ENCODE peak calls at places on chromosomes 11 and 22, in five cellular contexts. N is central memory CD4-positive, alpha-beta T cell; X is stimulated activated CD4-positive, alpha-beta T cell treated with anti-CD3 and anti-CD28 coated beads, Interleukin-1b, Interleukin-23, amount 100 ng/mL, for 4 hours; C is esophagus squamous epithelium; G is posterior cingulate gyrus. S is an unnamed sample.

GRCh38 chr11:105718641-105719040 is 108.8 kb downstream of the GRIA4 start:
- DNase-seq in G (no peak), C (no peak), N (no peak), X (no peak), S (no peak)

GRCh38 chr11:72808415-72808814 is 5.8 kb upstream of the ATG16L2 start:
- DNase-seq in X (no peak), N (no peak), C (no peak), G (no peak), S (no peak)

GRCh38 chr22:32602154-32602553 is 127.5 kb downstream of the FBXO7 start:
- DNase-seq in N (no peak), X (no peak), G (no peak), C (no peak), S (no peak)

GRCh38 chr11:6616596-6617250 is 2.5 kb downstream of the TPP1 start:
- DNase-seq in C (no peak), X (no peak), N (no peak), G (no peak), S (no peak)

GRCh38 chr22:42320463-42321416 is 50.3 kb upstream of the TCF20 start:
- DNase-seq in C (no peak), G (no peak), N (no peak), X (no peak), S (no peak)

GRCh38 chr11:19715373-19715772 is 2.7 kb downstream of the NAV2 start:
- DNase-seq in N (no peak), G (no peak), C (no peak), X (no peak), S (no peak)

GRCh38 chr11:106047636-106048035 is 25.6 kb upstream of the MSANTD4 start:
- DNase-seq in N (no peak), C (no peak), G (no peak), X (no peak), S (no peak)

GRCh38 chr11:79439430-79439892 is 1.4 kb downstream of the TENM4 start:
- DNase-seq in C (no peak), G (peak), N (no peak), X (no peak), S (no peak)

GRCh38 chr11:86524603-86525352 is 147.6 kb downstream of the ME3 start:
- DNase-seq in C (no peak), N (no peak), X (no peak), G (no peak), S (no peak)

GRCh38 chr11:68990995-68991780 is 10.4 kb upstream of the MRGPRD start:
- DNase-seq in X (no peak), N (no peak), C (no peak), G (no peak), S (no peak)

GRCh38 chr11:118609380-118610219 is 2.2 kb downstream of the PHLDB1 start:
- DNase-seq in C (no peak), G (peak), N (peak), X (no peak), S (no peak)

GRCh38 chr11:124194696-124195418 is 11.7 kb downstream of the OR10D3 start:
- DNase-seq in X (peak), C (no peak), G (no peak), N (no peak), S (no peak)

GRCh38 chr11:106379712-106380111 is 302.2 kb downstream of the AASDHPPT start:
- DNase-seq in X (no peak), C (no peak), G (no peak), N (no peak), S (no peak)

GRCh38 chr22:49737101-49737551 is 90.5 kb downstream of the BRD1 start:
- DNase-seq in X (no peak), C (no peak), N (no peak), G (no peak), S (no peak)

GRCh38 chr11:127037001-127037400 is 36.4 kb upstream of the KIRREL3 start:
- DNase-seq in X (no peak), N (no peak), C (no peak), G (no peak), S (no peak)

GRCh38 chr11:57330029-57330428 is 5.3 kb upstream of the TNKS1BP1 start:
- DNase-seq in C (no peak), N (no peak), X (no peak), G (no peak), S (no peak)

GRCh38 chr11:72781063-72781312 is 12.9 kb downstream of the STARD10 start:
- DNase-seq in C (no peak), G (no peak), N (no peak), X (no peak), S (no peak)

GRCh38 chr11:62394825-62395538 is 23.9 kb upstream of the SCGB1A1 start:
- DNase-seq in G (peak), N (peak), X (peak), C (no peak), S (peak)

GRCh38 chr11:45928535-45929215 is 6.2 kb downstream of the LARGE2 start:
- DNase-seq in C (no peak), G (no peak), N (no peak), X (no peak), S (no peak)

GRCh38 chr11:28457481-28458145 is 349.4 kb downstream of the METTL15 start:
- DNase-seq in G (no peak), X (no peak), N (no peak), C (no peak), S (no peak)

GRCh38 chr22:31253949-31254348 is 38.3 kb downstream of the PIK3IP1 start:
- DNase-seq in N (no peak), X (no peak), C (no peak), G (no peak), S (no peak)

GRCh38 chr22:46984751-46985506 is 222.5 kb downstream of the TBC1D22A start:
- DNase-seq in C (no peak), N (no peak), G (no peak), X (no peak), S (peak)

GRCh38 chr11:69513196-69513595 is 31.7 kb downstream of the LINC01488 start:
- DNase-seq in X (no peak), G (no peak), N (no peak), C (no peak), S (no peak)

GRCh38 chr22:36887164-36887563 is 26.3 kb upstream of the CSF2RB start:
- DNase-seq in C (no peak), G (no peak), X (no peak), N (peak), S (no peak)

GRCh38 chr11:118883368-118884071 is at the start of gene CXCR5:
- DNase-seq in C (no peak), G (no peak), X (no peak), N (peak), S (no peak)

GRCh38 chr11:35667257-35667656 is 4.7 kb downstream of the TRIM44 start:
- DNase-seq in G (no peak), X (no peak), N (no peak), C (no peak), S (no peak)

GRCh38 chr11:131750152-131750551 is 379.7 kb downstream of the NTM start:
- DNase-seq in X (no peak), G (no peak), C (no peak), N (no peak), S (no peak)

GRCh38 chr22:49600891-49601431 is 226.7 kb downstream of the BRD1 start:
- DNase-seq in N (no peak), C (no peak), G (no peak), X (no peak), S (no peak)

GRCh38 chr11:131703311-131703710 is 332.9 kb downstream of the NTM start:
- DNase-seq in N (no peak), G (no peak), X (no peak), C (no peak), S (no peak)

GRCh38 chr22:32564170-32565001 is 89.8 kb downstream of the FBXO7 start:
- DNase-seq in X (no peak), N (no peak), G (no peak), C (no peak), S (no peak)

GRCh38 chr11:67373916-67374570 is 645 bp upstream of the CLCF1 start:
- DNase-seq in X (no peak), C (no peak), N (peak), G (no peak), S (no peak)

S was measured in cerebellum.